ENCODE peak calls at places on chromosomes 5 and 9, in six cellular contexts. Z, L, Y, Q, W and V are unnamed samples.

GRCh38 chr5:149939572-149939971 is 5.0 kb downstream of the PDE6A start:
- DNase-seq in L (no peak), Q (no peak), Y (no peak), W (no peak), Z (no peak), V (no peak)

GRCh38 chr9:93960971-93961841 is 6.1 kb upstream of the BARX1 start:
- DNase-seq in Z (peak; percentile 63), W (no peak), Q (no peak), Y (no peak), L (no peak), V (no peak)

GRCh38 chr9:73270967-73271722 is 119.5 kb downstream of the ANXA1 start:
- DNase-seq in W (no peak), L (no peak), Z (no peak), Q (no peak), Y (no peak), V (no peak)

GRCh38 chr5:138605254-138605972 is 30.2 kb upstream of the HSPA9 start:
- DNase-seq in Z (peak; percentile 28), Y (no peak), L (no peak), Q (no peak), W (peak; percentile 38), V (no peak)

GRCh38 chr9:89454498-89455355 is 43.2 kb downstream of the SEMA4D start:
- DNase-seq in W (no peak), L (no peak), Q (no peak), Z (no peak), Y (no peak), V (no peak)

GRCh38 chr9:20304001-20304400 is 318.3 kb downstream of the MLLT3 start:
- DNase-seq in L (no peak), Z (no peak), Q (no peak), W (no peak), Y (no peak), V (no peak)

GRCh38 chr5:151037561-151038291 is 17.3 kb downstream of the GPX3 start:
- DNase-seq in L (no peak), W (no peak), Q (no peak), Y (no peak), Z (peak; percentile 81), V (no peak)

GRCh38 chr5:154141686-154142300 is 48.7 kb upstream of the GALNT10 start:
- DNase-seq in Z (no peak), W (no peak), L (no peak), Y (no peak), Q (no peak), V (no peak)

GRCh38 chr5:158398360-158399201 is 539.6 kb upstream of the CLINT1 start:
- DNase-seq in L (no peak), W (peak; percentile 73), Y (no peak), Z (no peak), Q (no peak), V (no peak)

GRCh38 chr5:68344447-68345111 is 129.0 kb downstream of the PIK3R1 start:
- DNase-seq in Y (no peak), Z (no peak), L (no peak), Q (no peak), W (no peak), V (no peak)

GRCh38 chr9:107351382-107352045 is 68.4 kb downstream of the RAD23B start:
- DNase-seq in Z (no peak), W (no peak), Y (no peak), Q (no peak), L (peak; percentile 36), V (peak; percentile 49)

GRCh38 chr9:136219276-136219675 is 14.3 kb upstream of the LHX3 start:
- DNase-seq in Q (no peak), Z (no peak), Y (no peak), W (no peak), L (no peak), V (no peak)

GRCh38 chr5:132664696-132665209 is 6.8 kb downstream of the IL13 start:
- DNase-seq in L (no peak), Y (no peak), Z (no peak), Q (peak; percentile 14), W (no peak), V (peak; percentile 77)

GRCh38 chr5:98503582-98503981 is 269.9 kb upstream of the RGMB start:
- DNase-seq in Q (no peak), Z (no peak), W (no peak), L (no peak), Y (no peak), V (no peak)

GRCh38 chr5:111742595-111742994 is 14.4 kb downstream of the NREP start:
- DNase-seq in Q (no peak), Y (no peak), L (no peak), Z (no peak), W (no peak), V (no peak)

GRCh38 chr5:83974151-83974822 is 253.6 kb upstream of the HAPLN1 start:
- DNase-seq in L (no peak), Z (no peak), Y (no peak), Q (no peak), W (no peak), V (no peak)

GRCh38 chr5:143147382-143147781 is 256.1 kb downstream of the NR3C1 start:
- DNase-seq in Q (no peak), Z (no peak), Y (no peak), L (no peak), W (no peak), V (no peak)
- H3K9me3 ChIP-seq in Q (no peaks in the 10 kb centered on the region), Z (no peaks in the 10 kb centered on the region), Y (no peaks in the 10 kb centered on the region), L (no peaks in the 10 kb centered on the region), W (no peaks in the 10 kb centered on the region), V (no peaks in the 10 kb centered on the region)

DNA sequence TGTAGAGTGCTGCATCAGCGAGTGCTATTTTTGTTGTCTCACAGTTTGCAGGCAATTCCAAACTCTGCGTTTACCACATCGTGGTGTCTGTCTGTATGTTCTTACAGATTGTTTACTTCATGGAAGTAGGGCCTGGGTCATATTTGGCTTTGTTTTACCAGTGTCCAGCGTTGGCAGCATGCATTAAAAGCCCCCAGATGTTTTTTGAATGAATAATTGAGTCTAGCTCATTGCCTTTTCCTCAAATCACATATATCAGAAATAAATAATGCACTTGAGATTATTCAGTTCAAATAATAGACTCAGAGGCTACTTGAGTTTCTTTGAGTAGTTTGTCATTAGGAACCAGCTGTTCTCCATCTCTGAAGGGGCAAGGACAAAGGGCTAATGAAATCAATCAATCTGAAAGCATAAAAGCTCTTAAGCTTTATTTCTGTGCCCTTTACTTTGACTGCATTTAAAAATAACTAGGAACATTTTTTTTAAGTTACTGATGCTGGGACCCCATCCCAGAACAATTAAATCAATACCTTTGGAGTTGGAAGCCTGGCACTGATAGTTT is 243.8 kb downstream of the CWC27 start:
- DNase-seq in Y (no peak), Q (no peak), L (no peak), W (no peak), Z (no peak), V (no peak)
- TF ChIP-seq POLR2AphosphoS5 in Y (no peak), Q (peak; percentile 52), L (no peak), W (no peak), Z (no peak), V (no peak)

DNA sequence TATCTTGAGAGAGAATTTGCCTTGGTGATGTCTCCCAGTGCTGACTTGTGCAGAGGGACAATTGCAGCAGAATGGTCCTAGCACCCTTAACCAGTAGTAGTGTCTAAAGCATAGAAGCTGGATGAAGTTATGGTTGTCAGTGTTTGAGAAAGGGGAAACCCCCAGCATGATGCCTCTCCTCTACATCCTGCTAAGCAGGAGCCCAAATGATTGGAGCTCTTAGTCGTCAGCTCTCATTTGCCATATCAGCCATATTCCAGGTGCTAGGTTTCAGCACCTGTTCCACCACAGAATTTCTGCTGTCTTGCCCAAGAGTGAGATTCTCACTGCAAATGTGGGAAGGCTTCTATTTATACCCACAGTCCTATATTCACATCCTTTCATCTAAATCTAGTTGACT is 43.7 kb upstream of the RFX3 start:
- DNase-seq in Y (no peak), Z (no peak), L (no peak), Q (no peak), W (no peak), V (no peak)
- H3K27ac ChIP-seq in Y (no peak overlapping the region), Z (no peak overlapping the region), L (no peak overlapping the region), Q (no peak overlapping the region), W (no peak overlapping the region), V (no peak overlapping the region)

GRCh38 chr9:81445331-81445921 is 243.9 kb downstream of the TLE1 start:
- DNase-seq in W (no peak), Q (no peak), Z (no peak), Y (no peak), L (no peak), V (no peak)
- H3K9me3 ChIP-seq in W (no peaks in the 10 kb centered on the region), Q (peaks cover 41% of the 10 kb centered on the region), Z (peaks cover 19% of the 10 kb centered on the region), Y (no peaks in the 10 kb centered on the region), L (no peaks in the 10 kb centered on the region), V (peaks cover 5% of the 10 kb centered on the region)

GRCh38 chr5:178389031-178389729 is 156.6 kb upstream of the PHYKPL start:
- DNase-seq in Y (no peak), Q (peak; percentile 22), Z (no peak), W (no peak), L (no peak), V (no peak)
- TF ChIP-seq POLR2AphosphoS5 in Y (no peak), Q (no peak), Z (no peak), W (no peak), L (no peak), V (no peak)

DNA sequence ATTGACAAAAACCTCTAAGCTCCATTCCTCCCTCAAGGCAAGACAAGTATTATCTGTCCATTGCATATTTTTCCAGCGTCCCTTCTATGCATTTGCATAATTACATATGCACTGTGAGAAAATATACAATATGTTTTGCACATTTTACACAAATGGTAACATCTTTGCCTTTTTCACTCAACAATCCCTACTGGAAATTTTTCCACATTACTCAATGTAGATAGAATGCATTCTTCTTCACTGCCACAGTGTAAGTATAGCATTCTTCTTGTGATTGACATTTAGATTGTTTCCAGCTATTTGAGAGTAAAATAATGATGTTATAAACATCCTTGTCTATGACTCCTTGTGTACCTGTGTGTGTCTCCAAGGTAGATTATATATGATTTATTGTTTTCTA is 205.0 kb downstream of the SLIT3 start:
- DNase-seq in W (no peak), Z (no peak), L (no peak), Q (no peak), Y (no peak), V (no peak)
- H3K27ac ChIP-seq in W (no peak overlapping the region), Z (no peak overlapping the region), L (no peak overlapping the region), Q (no peak overlapping the region), Y (no peak overlapping the region), V (no peak overlapping the region)

GRCh38 chr9:138121438-138122050 is 244.0 kb downstream of the CACNA1B start:
- DNase-seq in W (no peak), Q (no peak), L (no peak), Y (no peak), Z (no peak), V (no peak)
- H3K9me3 ChIP-seq in W (no peaks in the 10 kb centered on the region), Q (no peaks in the 10 kb centered on the region), L (no peaks in the 10 kb centered on the region), Y (peaks cover 89% of the 10 kb centered on the region), Z (no peaks in the 10 kb centered on the region), V (no peaks in the 10 kb centered on the region)

GRCh38 chr9:32426278-32426939 is 42.0 kb downstream of the ACO1 start:
- DNase-seq in Q (peak; percentile 68), Y (no peak), W (no peak), L (no peak), Z (no peak), V (no peak)
- TF ChIP-seq POLR2AphosphoS5 in Q (no peak), Y (no peak), W (no peak), L (no peak), Z (no peak), V (no peak)